ENCODE peak calls at places on chromosomes 3 and 15, in six cellular contexts. F is cardiac muscle cell, L is mammary epithelial cell, G is endodermal cell, K is body of pancreas, U is psoas muscle. A is an unnamed sample.

GRCh38 chr15:37081985-37082384 is 18.4 kb downstream of the MEIS2 start:
- DNase-seq in F (no peak), G (no peak), U (no peak), L (no peak), K (no peak), A (no peak)

GRCh38 chr15:70195808-70196304 is 98.1 kb upstream of the TLE3 start:
- DNase-seq in K (peak; percentile 94), U (peak; percentile 95), L (peak; percentile 87), G (no peak), F (no peak), A (peak; percentile 85)

GRCh38 chr3:94862703-94863102 is 799.8 kb downstream of the NSUN3 start:
- DNase-seq in K (no peak), U (no peak), L (no peak), G (peak; percentile 61), F (peak; percentile 16), A (no peak)

GRCh38 chr3:66418432-66419052 is 82.3 kb downstream of the LRIG1 start:
- DNase-seq in U (peak; percentile 86), K (peak; percentile 84), L (no peak), G (no peak), F (no peak), A (peak; percentile 64)

GRCh38 chr15:85479071-85479647 is 98.8 kb downstream of the AKAP13 start:
- DNase-seq in F (no peak), L (peak; percentile 71), K (no peak), G (peak; percentile 83), U (no peak), A (no peak)

GRCh38 chr15:66802087-66803001 is 100.3 kb downstream of the SMAD6 start:
- DNase-seq in G (peak; percentile 50), L (no peak), K (no peak), F (no peak), U (no peak), A (peak; percentile 63)

GRCh38 chr3:170813261-170813660 is 56.7 kb downstream of the RPL22L1 start:
- DNase-seq in G (no peak), U (no peak), K (no peak), F (no peak), L (no peak), A (no peak)

GRCh38 chr15:31435891-31436628 is 109.4 kb downstream of the KLF13 start:
- DNase-seq in L (no peak), F (no peak), U (peak; percentile 66), G (no peak), K (no peak), A (peak; percentile 75)

GRCh38 chr3:72281551-72281950 is 496.6 kb upstream of the PROK2 start:
- DNase-seq in G (no peak), U (no peak), L (no peak), K (no peak), F (no peak), A (no peak)

GRCh38 chr3:70011582-70011981 is 12.0 kb downstream of the SAMMSON start:
- DNase-seq in L (no peak), U (no peak), G (no peak), F (no peak), K (no peak), A (no peak)

GRCh38 chr15:77042955-77043920 is 27.7 kb downstream of the TSPAN3 start:
- DNase-seq in K (no peak), U (no peak), G (no peak), L (no peak), F (no peak), A (no peak)

GRCh38 chr3:72127213-72127612 is 342.3 kb upstream of the PROK2 start:
- DNase-seq in L (no peak), K (no peak), U (no peak), F (no peak), G (no peak), A (no peak)

GRCh38 chr3:123791417-123791816 is 92.7 kb downstream of the MYLK start:
- DNase-seq in G (no peak), U (no peak), K (no peak), L (no peak), F (no peak), A (no peak)

GRCh38 chr15:60840306-60840702 is 361.4 kb upstream of the ICE2 start:
- DNase-seq in G (peak; percentile 78), F (no peak), K (no peak), L (no peak), U (no peak), A (no peak)

GRCh38 chr3:182438398-182438797 is 354.9 kb upstream of the ATP11B start:
- DNase-seq in L (no peak), U (no peak), F (no peak), G (no peak), K (no peak), A (no peak)

GRCh38 chr3:14403636-14404395 is 1.4 kb downstream of the SLC6A6 start:
- DNase-seq in G (no peak), K (no peak), F (peak; percentile 34), U (peak; percentile 88), L (no peak), A (peak; percentile 86)

GRCh38 chr15:95812491-95812890 is 518.0 kb upstream of the NR2F2 start:
- DNase-seq in U (no peak), F (no peak), K (no peak), L (no peak), G (no peak), A (no peak)

GRCh38 chr3:116445291-116445841 is at the start of gene LSAMP:
- DNase-seq in G (peak; percentile 82), U (no peak), K (no peak), L (no peak), F (peak; percentile 39), A (no peak)

GRCh38 chr3:81980566-81981494 is 219.4 kb upstream of the GBE1 start:
- DNase-seq in F (no peak), U (no peak), K (no peak), L (peak; percentile 46), G (no peak), A (no peak)

GRCh38 chr3:13239467-13239760 is 166.2 kb upstream of the IQSEC1 start:
- DNase-seq in F (no peak), U (no peak), G (no peak), L (no peak), K (no peak), A (no peak)

GRCh38 chr15:27214032-27214431 is 243.1 kb downstream of the GABRG3 start:
- DNase-seq in G (no peak), F (no peak), U (no peak), L (no peak), K (no peak), A (no peak)

GRCh38 chr3:108051005-108051404 is 39.8 kb downstream of the CD47 start:
- DNase-seq in L (no peak), K (no peak), F (peak; percentile 28), U (no peak), G (no peak), A (no peak)

GRCh38 chr15:60797444-60798040 is 318.6 kb upstream of the ICE2 start:
- DNase-seq in G (no peak), L (no peak), K (peak; percentile 30), U (no peak), F (no peak), A (no peak)

GRCh38 chr3:120567370-120568197 is 28.6 kb upstream of the NDUFB4 start:
- DNase-seq in K (peak; percentile 53), G (peak; percentile 61), L (peak; percentile 8), U (no peak), F (peak; percentile 59), A (no peak)

GRCh38 chr15:85451099-85451700 is 70.8 kb downstream of the AKAP13 start:
- DNase-seq in U (no peak), G (no peak), K (no peak), F (no peak), L (no peak), A (no peak)

GRCh38 chr3:58206406-58207011 is 4.3 kb downstream of the DNASE1L3 start:
- DNase-seq in K (no peak), G (peak; percentile 33), F (no peak), L (peak; percentile 69), U (no peak), A (no peak)

GRCh38 chr3:177537612-177538011 is 340.3 kb upstream of the TBL1XR1 start:
- DNase-seq in L (no peak), G (no peak), U (no peak), K (no peak), F (no peak), A (no peak)
- TF ChIP-seq CTCF in L (no peak), G (no peak), U (no peak), K (no peak), F (no peak), A (no peak)

GRCh38 chr15:35885870-35886269 is 339.9 kb upstream of the DPH6 start:
- DNase-seq in F (no peak), U (no peak), K (no peak), L (peak; percentile 63), G (no peak), A (no peak)
- H3K4me1 ChIP-seq in F (no peaks in the 10 kb centered on the region), U (no peaks in the 10 kb centered on the region), K (no peaks in the 10 kb centered on the region), L (peaks cover 26% of the 10 kb centered on the region), G (no peaks in the 10 kb centered on the region), A (no peaks in the 10 kb centered on the region)

GRCh38 chr3:38000965-38001455 is 10.4 kb downstream of the VILL start:
- DNase-seq in K (no peak), L (no peak), G (peak; percentile 40), U (no peak), F (no peak), A (peak; percentile 55)

GRCh38 chr3:38000242-38000916 is 9.8 kb downstream of the VILL start:
- DNase-seq in G (peak; percentile 39), L (no peak), K (no peak), F (no peak), U (no peak), A (peak; percentile 15)

GRCh38 chr3:38002291-38002876 is 11.8 kb downstream of the VILL start:
- DNase-seq in K (peak; percentile 5), L (no peak), F (no peak), G (no peak), U (no peak), A (no peak)

GRCh38 chr3:38002940-38003339 is 12.4 kb downstream of the VILL start:
- DNase-seq in K (peak; percentile 2), L (no peak), G (no peak), F (no peak), U (no peak), A (no peak)

DNA sequence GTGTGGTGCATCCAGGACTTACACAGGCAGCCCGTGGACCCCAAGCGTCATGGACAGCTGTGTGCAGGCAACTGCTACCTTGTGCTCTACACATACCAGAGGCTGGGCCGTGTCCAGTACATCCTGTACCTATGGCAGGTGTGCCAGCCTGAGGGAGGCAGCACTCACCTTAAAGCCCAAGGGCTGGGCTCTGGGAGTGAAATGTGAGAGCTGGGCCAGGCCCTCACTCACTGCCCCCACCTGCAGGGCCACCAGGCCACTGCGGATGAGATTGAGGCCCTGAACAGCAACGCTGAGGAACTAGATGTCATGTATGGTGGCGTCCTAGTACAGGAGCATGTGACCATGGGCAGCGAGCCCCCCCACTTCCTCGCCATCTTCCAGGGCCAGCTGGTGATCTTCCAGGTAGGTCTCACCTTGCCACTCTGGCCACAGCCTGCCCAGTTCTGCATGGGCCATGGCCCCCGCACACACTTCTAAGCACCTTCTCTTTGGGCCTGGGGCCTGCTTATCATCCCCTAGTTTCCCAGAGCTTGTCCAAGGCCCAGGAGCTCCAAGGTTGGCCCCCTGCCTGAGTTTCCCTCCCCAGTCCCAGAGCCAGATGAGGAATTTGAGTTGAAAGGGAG is 11.0 kb downstream of the VILL start:
- DNase-seq in G (peak; percentile 88), U (peak; percentile 46), F (no peak), K (peak; percentile 78), L (no peak), A (peak; percentile 21)
- TF ChIP-seq CTCF in G (peak; percentile 69), U (no peak), F (no peak), K (no peak), L (peak; percentile 41), A (no peak)

DNA sequence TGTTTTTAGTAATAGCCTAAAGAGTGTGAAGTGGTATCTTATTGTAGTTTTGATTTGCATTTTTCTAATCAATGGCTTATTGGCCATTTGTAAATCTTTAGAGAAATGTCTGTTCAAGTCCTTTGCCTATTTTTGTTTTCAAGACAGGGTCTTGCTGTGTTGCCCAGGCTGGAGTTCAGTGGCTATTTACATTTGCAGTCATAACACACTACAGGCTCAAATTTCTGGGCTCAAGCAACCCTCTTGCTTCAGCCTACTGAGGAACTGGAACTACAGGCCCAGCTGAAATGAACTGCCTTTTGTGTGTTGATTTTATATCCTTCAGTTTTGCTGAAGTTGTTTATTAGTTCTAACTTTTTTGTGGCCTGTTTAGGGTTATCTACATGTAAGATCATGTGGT is 27.9 kb downstream of the BSN start:
- DNase-seq in K (no peak), L (no peak), F (no peak), G (no peak), U (no peak), A (no peak)
- H3K4me1 ChIP-seq in K (no peaks in the 10 kb centered on the region), L (no peaks in the 10 kb centered on the region), F (no peaks in the 10 kb centered on the region), G (no peaks in the 10 kb centered on the region), U (no peaks in the 10 kb centered on the region), A (no peaks in the 10 kb centered on the region)

A was measured in tibial artery.